ENCODE peak calls at places on chromosomes 11 and 22, in seven cellular contexts. Y, X, T, U, V, I and B are unnamed samples.

GRCh38 chr22:35752833-35753189 is 35.1 kb downstream of the APOL5 start:
- DNase-seq in Y (peak), X (no peak), T (no peak), U (no peak), V (no peak), I (no peak), B (no peak)

GRCh38 chr22:45968751-45969413 is 8.1 kb downstream of the WNT7B start:
- DNase-seq in Y (peak), X (no peak), T (no peak), U (peak), V (no peak), I (peak), B (peak)

GRCh38 chr11:119671561-119672015 is 57.4 kb downstream of the NECTIN1 start:
- DNase-seq in Y (peak), X (peak), T (no peak), U (no peak), V (peak), I (peak), B (no peak)

GRCh38 chr11:45163956-45164575 is 17.6 kb downstream of the PRDM11 start:
- DNase-seq in Y (peak), X (no peak), T (no peak), U (no peak), V (no peak), I (no peak), B (no peak)

GRCh38 chr11:104570088-104570701 is 328.1 kb downstream of the CASP12 start:
- DNase-seq in Y (peak), X (no peak), T (no peak), U (peak), V (no peak), I (no peak), B (no peak)

GRCh38 chr22:29716814-29717213 is 3.0 kb upstream of the CABP7 start:
- DNase-seq in Y (peak), X (no peak), T (no peak), U (peak), V (no peak), I (peak), B (peak)

GRCh38 chr11:115941481-115941993 is 437.3 kb upstream of the CADM1 start:
- DNase-seq in Y (peak), X (no peak), T (no peak), U (peak), V (no peak), I (peak), B (no peak)

GRCh38 chr11:2688381-2689231 is 11.2 kb downstream of the KCNQ1OT1 start:
- DNase-seq in Y (no peak), X (no peak), T (no peak), U (no peak), V (no peak), I (no peak), B (no peak)

GRCh38 chr11:119910056-119910455 is 181.1 kb upstream of the NECTIN1 start:
- DNase-seq in Y (no peak), X (peak), T (no peak), U (no peak), V (no peak), I (no peak), B (no peak)

GRCh38 chr22:49826603-49827306 is 918 bp downstream of the BRD1 start:
- DNase-seq in Y (peak), X (no peak), T (no peak), U (peak), V (no peak), I (peak), B (no peak)

GRCh38 chr11:75508051-75508561 is 17.6 kb downstream of the GDPD5 start:
- DNase-seq in Y (no peak), X (no peak), T (peak), U (no peak), V (no peak), I (no peak), B (no peak)

GRCh38 chr11:34281256-34281655 is 76.6 kb downstream of the ABTB2 start:
- DNase-seq in Y (no peak), X (no peak), T (no peak), U (no peak), V (no peak), I (no peak), B (no peak)

GRCh38 chr11:113159967-113160621 is 154.3 kb upstream of the TTC12 start:
- DNase-seq in Y (no peak), X (no peak), T (no peak), U (no peak), V (no peak), I (peak), B (no peak)

GRCh38 chr22:19571995-19572394 is 47.8 kb upstream of the CLDN5 start:
- DNase-seq in Y (no peak), X (no peak), T (no peak), U (no peak), V (no peak), I (no peak), B (no peak)

GRCh38 chr11:119832536-119832935 is 103.5 kb upstream of the NECTIN1 start:
- DNase-seq in Y (no peak), X (no peak), T (no peak), U (peak), V (no peak), I (no peak), B (peak)

GRCh38 chr22:46280999-46281623 is 13.3 kb downstream of the TTC38 start:
- DNase-seq in Y (no peak), X (no peak), T (no peak), U (no peak), V (no peak), I (no peak), B (no peak)

GRCh38 chr11:117875397-117876048 is 935 bp downstream of the FXYD6 start:
- DNase-seq in Y (peak), X (peak), T (no peak), U (no peak), V (no peak), I (no peak), B (no peak)

GRCh38 chr11:64990222-64990918 is 6.4 kb downstream of the BATF2 start:
- DNase-seq in Y (peak), X (no peak), T (no peak), U (no peak), V (no peak), I (peak), B (no peak)

GRCh38 chr11:94870422-94870821 is 102.3 kb downstream of the AMOTL1 start:
- DNase-seq in Y (no peak), X (no peak), T (no peak), U (no peak), V (no peak), I (no peak), B (no peak)

GRCh38 chr11:111871693-111872161 is 346 bp upstream of the ALG9 start:
- DNase-seq in Y (no peak), X (no peak), T (no peak), U (no peak), V (no peak), I (no peak), B (peak)

GRCh38 chr11:74449369-74449931 is 17.9 kb downstream of the KCNE3 start:
- DNase-seq in Y (peak), X (peak), T (peak), U (peak), V (peak), I (peak), B (peak)

GRCh38 chr11:123546515-123546914 is 107.9 kb downstream of the SCN3B start:
- DNase-seq in Y (peak), X (no peak), T (no peak), U (peak), V (no peak), I (no peak), B (peak)